ENCODE peak calls at places on chromosomes 7 and 10, in six cellular contexts. L is Peyer's patch, Y is psoas muscle, W is BJ, U is colonic mucosa, Z is thoracic aorta. C is an unnamed sample.

GRCh38 chr7:74070619-74070920 is 13.0 kb upstream of the LIMK1 start:
- DNase-seq in U (no peak), Y (no peak), Z (no peak), W (no peak), L (no peak), C (no peak)

GRCh38 chr10:88226891-88227290 is 356.2 kb downstream of the RNLS start:
- DNase-seq in Z (no peak), W (no peak), Y (no peak), U (no peak), L (no peak), C (no peak)

GRCh38 chr10:93435621-93436385 is 46.3 kb downstream of the MYOF start:
- DNase-seq in L (no peak), U (no peak), W (no peak), Y (no peak), Z (no peak), C (peak; percentile 89)

GRCh38 chr7:157526604-157527003 is 189.8 kb downstream of the DNAJB6 start:
- DNase-seq in U (no peak), W (no peak), Z (no peak), L (peak; percentile 36), Y (peak; percentile 34), C (no peak)

GRCh38 chr7:106284516-106285050 is at the start of gene NAMPT:
- DNase-seq in L (peak; percentile 76), U (peak; percentile 55), W (no peak), Z (peak; percentile 79), Y (no peak), C (no peak)

GRCh38 chr10:132263866-132264265 is 43.9 kb downstream of the STK32C start:
- DNase-seq in Z (no peak), U (no peak), W (no peak), Y (peak; percentile 15), L (no peak), C (no peak)

GRCh38 chr7:151875862-151876111 is 1.1 kb downstream of the PRKAG2 start:
- DNase-seq in Y (no peak), Z (no peak), W (no peak), L (no peak), U (no peak), C (peak; percentile 56)

GRCh38 chr7:80232969-80233724 is 98.5 kb downstream of the GNAI1 start:
- DNase-seq in U (no peak), L (no peak), W (no peak), Y (no peak), Z (no peak), C (no peak)

GRCh38 chr7:156579566-156579965 is 61.0 kb upstream of the RNF32 start:
- DNase-seq in W (no peak), U (no peak), Y (no peak), L (no peak), Z (no peak), C (no peak)

GRCh38 chr7:93551063-93551895 is 23.2 kb downstream of the CALCR start:
- DNase-seq in W (no peak), U (no peak), Y (no peak), L (no peak), Z (no peak), C (peak; percentile 69)

GRCh38 chr10:108782411-108782810 is 1140.9 kb downstream of the XPNPEP1 start:
- DNase-seq in L (no peak), Z (no peak), U (no peak), Y (no peak), W (no peak), C (no peak)

GRCh38 chr10:77609781-77610272 is 27.8 kb downstream of the KCNMA1 start:
- DNase-seq in L (no peak), U (no peak), W (no peak), Y (no peak), Z (no peak), C (peak; percentile 76)

GRCh38 chr10:62512732-62513475 is 138.7 kb downstream of the ZNF365 start:
- DNase-seq in Y (no peak), W (no peak), U (no peak), L (no peak), Z (no peak), C (no peak)

GRCh38 chr10:50417906-50418697 is 166.8 kb upstream of the ASAH2 start:
- DNase-seq in Y (peak; percentile 86), L (peak; percentile 75), W (peak; percentile 69), Z (peak; percentile 13), U (peak; percentile 74), C (peak; percentile 89)

GRCh38 chr7:155947051-155947450 is 134.8 kb upstream of the SHH start:
- DNase-seq in W (no peak), Y (no peak), U (no peak), L (no peak), Z (no peak), C (peak; percentile 30)

GRCh38 chr7:79377097-79377496 is 76.4 kb downstream of the MAGI2 start:
- DNase-seq in Y (no peak), L (no peak), Z (no peak), W (no peak), U (no peak), C (peak; percentile 54)

GRCh38 chr10:128080231-128080630 is 46.0 kb downstream of the MKI67 start:
- DNase-seq in W (no peak), U (no peak), Y (no peak), L (no peak), Z (no peak), C (no peak)

GRCh38 chr10:35409094-35409582 is 72.8 kb downstream of the CCNY start:
- DNase-seq in U (no peak), W (peak; percentile 35), Y (peak; percentile 78), Z (no peak), L (no peak), C (peak; percentile 83)

GRCh38 chr10:93630609-93631320 is 18.4 kb downstream of the PDE6C start:
- DNase-seq in U (no peak), Z (no peak), L (no peak), Y (no peak), W (no peak), C (no peak)

GRCh38 chr7:151088856-151089699 is 2.8 kb downstream of the AGAP3 start:
- DNase-seq in Z (no peak), W (no peak), U (peak; percentile 54), Y (peak; percentile 83), L (peak; percentile 67), C (peak; percentile 75)

GRCh38 chr7:98881561-98882315 is 3.4 kb downstream of the TRRAP start:
- DNase-seq in Y (no peak), U (no peak), Z (no peak), W (no peak), L (no peak), C (no peak)

GRCh38 chr10:78301891-78302738 is 268.5 kb downstream of the RPS24 start:
- DNase-seq in W (no peak), Z (no peak), Y (no peak), L (no peak), U (peak; percentile 18), C (no peak)

GRCh38 chr10:24750695-24751094 is 27.0 kb upstream of the ARHGAP21 start:
- DNase-seq in W (no peak), Z (no peak), Y (no peak), L (no peak), U (no peak), C (no peak)

GRCh38 chr10:113058175-113058961 is 108.3 kb downstream of the TCF7L2 start:
- DNase-seq in Y (no peak), L (no peak), Z (no peak), U (peak; percentile 59), W (no peak), C (peak; percentile 74)

GRCh38 chr7:132613737-132614136 is 37.5 kb upstream of the PLXNA4 start:
- DNase-seq in Z (no peak), U (no peak), W (no peak), Y (no peak), L (no peak), C (no peak)

GRCh38 chr7:116790025-116790424 is 72.4 kb upstream of the CAPZA2 start:
- DNase-seq in W (no peak), L (no peak), U (no peak), Z (no peak), Y (no peak), C (no peak)

GRCh38 chr10:13634207-13634606 is 47.4 kb downstream of the PRPF18 start:
- DNase-seq in W (peak; percentile 9), Z (no peak), Y (no peak), U (no peak), L (no peak), C (peak; percentile 41)

DNA sequence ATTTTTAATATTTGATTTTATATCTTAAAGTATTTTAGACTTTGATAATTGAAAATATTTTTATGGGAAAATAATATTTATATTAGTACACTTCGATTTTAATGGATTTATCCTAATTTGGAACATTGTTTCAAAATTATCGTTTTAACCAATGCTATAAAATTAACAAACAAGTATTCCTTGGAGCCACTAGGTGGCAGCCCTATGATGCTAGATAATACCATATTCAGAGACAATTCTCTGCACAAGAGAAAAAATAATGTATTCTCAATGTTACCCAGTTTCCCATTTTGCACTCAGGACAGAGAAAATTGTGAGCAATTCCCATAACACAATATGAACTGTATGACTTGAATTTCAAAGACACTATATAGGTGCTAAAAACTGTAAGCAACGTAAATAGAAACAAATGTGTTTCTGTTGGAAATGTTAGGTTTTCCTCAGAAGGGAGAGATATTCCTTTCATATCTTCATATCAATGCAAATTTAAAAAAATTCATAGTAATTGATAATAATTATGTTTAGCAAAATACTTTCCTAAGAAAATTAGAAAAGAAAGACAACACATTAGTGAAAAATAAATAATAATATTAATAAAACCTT is 237.8 kb downstream of the SEMA3E start:
- DNase-seq in L (no peak), Y (no peak), U (no peak), W (peak; percentile 4), Z (no peak), C (peak; percentile 77)
- TF ChIP-seq CTCF in L (no peak), Y (peak; percentile 49), U (peak; percentile 59), W (peak; percentile 67), Z (peak; percentile 53), C (peak; percentile 58)

GRCh38 chr7:88217675-88218427 is 2.0 kb downstream of the SRI start:
- DNase-seq in U (no peak), W (no peak), Z (no peak), L (no peak), Y (no peak), C (no peak)
- H3K4me3 ChIP-seq in U (peak overlapping the region; percentile 89), W (no peak overlapping the region), Z (peak overlapping the region; percentile 92), L (peak overlapping the region; percentile 92), Y (peak overlapping the region; percentile 99), C (no peak overlapping the region)

DNA sequence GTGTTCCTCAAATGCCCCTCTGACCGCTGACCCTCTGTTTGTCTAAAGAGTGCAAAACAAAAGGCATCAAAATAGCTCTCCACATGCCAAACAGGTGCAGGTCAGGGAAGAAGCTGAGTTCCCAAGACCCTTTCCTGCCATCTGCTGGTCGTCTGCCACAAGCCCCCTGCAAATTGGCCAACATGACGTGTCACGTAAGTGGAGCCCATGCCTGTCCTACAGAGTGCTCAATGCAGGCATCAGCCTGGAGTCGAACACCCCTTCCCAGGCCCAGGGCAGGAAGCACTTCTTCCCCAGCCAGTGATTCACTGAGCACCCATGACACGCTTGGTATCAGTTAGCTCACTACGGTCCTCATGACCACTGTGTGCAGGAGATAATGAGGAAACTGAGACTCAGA is 14.1 kb downstream of the TMEM72 start:
- DNase-seq in Z (no peak), L (no peak), Y (no peak), W (no peak), U (no peak), C (peak; percentile 15)
- TF ChIP-seq CTCF in Z (no peak), L (no peak), Y (no peak), W (peak; percentile 14), U (no peak), C (peak; percentile 19)

GRCh38 chr7:57867884-57868701 is 418.1 kb downstream of the ZNF716 start:
- DNase-seq in W (no peak), L (no peak), Y (peak; percentile 32), U (no peak), Z (no peak), C (no peak)
- H3K4me3 ChIP-seq in W (peak overlapping the region; percentile 24), L (peak overlapping the region; percentile 38), Y (peak overlapping the region; percentile 54), U (peak overlapping the region; percentile 11), Z (peak overlapping the region; percentile 68), C (peak overlapping the region; percentile 34)

C was measured in cardiac fibroblast.